ENCODE peak calls at places on chromosomes 13 and 19, in six cellular contexts. One of them, this sample, is unnamed.

GRCh38 chr13:109517516-109517915 is 268.9 kb downstream of the IRS2 start:
- DNase-seq in endothelial cell of umbilical vein: no peak
- DNase-seq in heart right ventricle: no peak
- DNase-seq in dorsolateral prefrontal cortex: no peak
- DNase-seq in uterus: no peak
- DNase-seq in IMR-90: no peak
- DNase-seq in this sample: no peak

GRCh38 chr13:40966298-40966697 is 52.8 kb downstream of the ELF1 start:
- DNase-seq in endothelial cell of umbilical vein: no peak
- DNase-seq in heart right ventricle: no peak
- DNase-seq in dorsolateral prefrontal cortex: no peak
- DNase-seq in uterus: no peak
- DNase-seq in IMR-90: no peak
- DNase-seq in this sample: no peak

GRCh38 chr13:44035400-44035799 is 155.7 kb downstream of the LACC1 start:
- DNase-seq in endothelial cell of umbilical vein: no peak
- DNase-seq in heart right ventricle: no peak
- DNase-seq in dorsolateral prefrontal cortex: no peak
- DNase-seq in uterus: no peak
- DNase-seq in IMR-90: no peak
- DNase-seq in this sample: no peak

GRCh38 chr19:17725422-17726078 is 6.3 kb downstream of the MAP1S start:
- DNase-seq in endothelial cell of umbilical vein: no peak
- DNase-seq in heart right ventricle: no peak
- DNase-seq in dorsolateral prefrontal cortex: no peak
- DNase-seq in uterus: no peak
- DNase-seq in IMR-90: no peak
- DNase-seq in this sample: no peak

GRCh38 chr13:110713981-110714797 is 689 bp downstream of the ING1 start:
- DNase-seq in endothelial cell of umbilical vein: peak
- DNase-seq in heart right ventricle: peak
- DNase-seq in dorsolateral prefrontal cortex: peak
- DNase-seq in uterus: peak
- DNase-seq in IMR-90: peak
- DNase-seq in this sample: peak

GRCh38 chr19:40556953-40557530 is 19.6 kb upstream of the SHKBP1 start:
- DNase-seq in endothelial cell of umbilical vein: no peak
- DNase-seq in heart right ventricle: no peak
- DNase-seq in dorsolateral prefrontal cortex: no peak
- DNase-seq in uterus: no peak
- DNase-seq in IMR-90: no peak
- DNase-seq in this sample: no peak

GRCh38 chr19:51808333-51808986 is 13.5 kb downstream of the FPR3 start:
- DNase-seq in endothelial cell of umbilical vein: peak
- DNase-seq in heart right ventricle: no peak
- DNase-seq in dorsolateral prefrontal cortex: no peak
- DNase-seq in uterus: no peak
- DNase-seq in IMR-90: no peak
- DNase-seq in this sample: no peak

GRCh38 chr19:42634409-42635232 is 39.9 kb upstream of the CEACAM8 start:
- DNase-seq in endothelial cell of umbilical vein: peak
- DNase-seq in heart right ventricle: no peak
- DNase-seq in dorsolateral prefrontal cortex: no peak
- DNase-seq in uterus: no peak
- DNase-seq in IMR-90: peak
- DNase-seq in this sample: no peak

GRCh38 chr13:20993661-20994440 is 67.5 kb downstream of the LATS2 start:
- DNase-seq in endothelial cell of umbilical vein: no peak
- DNase-seq in heart right ventricle: no peak
- DNase-seq in dorsolateral prefrontal cortex: no peak
- DNase-seq in uterus: no peak
- DNase-seq in IMR-90: peak
- DNase-seq in this sample: no peak

GRCh38 chr19:18007939-18008673 is at the start of gene ARRDC2:
- DNase-seq in endothelial cell of umbilical vein: peak
- DNase-seq in heart right ventricle: peak
- DNase-seq in dorsolateral prefrontal cortex: peak
- DNase-seq in uterus: peak
- DNase-seq in IMR-90: peak
- DNase-seq in this sample: peak

GRCh38 chr13:106535552-106536243 is at the start of gene EFNB2:
- DNase-seq in endothelial cell of umbilical vein: peak
- DNase-seq in heart right ventricle: peak
- DNase-seq in dorsolateral prefrontal cortex: peak
- DNase-seq in uterus: peak
- DNase-seq in IMR-90: peak
- DNase-seq in this sample: peak

GRCh38 chr13:35646061-35646774 is 169.7 kb upstream of the MAB21L1 start:
- DNase-seq in endothelial cell of umbilical vein: no peak
- DNase-seq in heart right ventricle: no peak
- DNase-seq in dorsolateral prefrontal cortex: no peak
- DNase-seq in uterus: no peak
- DNase-seq in IMR-90: no peak
- DNase-seq in this sample: no peak

GRCh38 chr19:17183271-17183757 is 31.8 kb upstream of the USE1 start:
- DNase-seq in endothelial cell of umbilical vein: no peak
- DNase-seq in heart right ventricle: no peak
- DNase-seq in dorsolateral prefrontal cortex: no peak
- DNase-seq in uterus: no peak
- DNase-seq in IMR-90: no peak
- DNase-seq in this sample: no peak

GRCh38 chr13:50026788-50027473 is 11.7 kb downstream of the KCNRG start:
- DNase-seq in endothelial cell of umbilical vein: no peak
- DNase-seq in heart right ventricle: no peak
- DNase-seq in dorsolateral prefrontal cortex: no peak
- DNase-seq in uterus: no peak
- DNase-seq in IMR-90: no peak
- DNase-seq in this sample: no peak

GRCh38 chr19:17522988-17523872 is 11.8 kb downstream of the PGLS start:
- DNase-seq in endothelial cell of umbilical vein: no peak
- DNase-seq in heart right ventricle: peak
- DNase-seq in dorsolateral prefrontal cortex: no peak
- DNase-seq in uterus: no peak
- DNase-seq in IMR-90: no peak
- DNase-seq in this sample: peak

GRCh38 chr19:45994456-45994988 is 745 bp upstream of the CCDC61 start:
- DNase-seq in endothelial cell of umbilical vein: no peak
- DNase-seq in heart right ventricle: no peak
- DNase-seq in dorsolateral prefrontal cortex: no peak
- DNase-seq in uterus: no peak
- DNase-seq in IMR-90: no peak
- DNase-seq in this sample: no peak

GRCh38 chr19:45995715-45996385 is 583 bp downstream of the CCDC61 start:
- DNase-seq in endothelial cell of umbilical vein: no peak
- DNase-seq in heart right ventricle: no peak
- DNase-seq in dorsolateral prefrontal cortex: no peak
- DNase-seq in uterus: no peak
- DNase-seq in IMR-90: peak
- DNase-seq in this sample: no peak

GRCh38 chr19:45996933-45997332 is 1.7 kb downstream of the CCDC61 start:
- DNase-seq in endothelial cell of umbilical vein: no peak
- DNase-seq in heart right ventricle: no peak
- DNase-seq in dorsolateral prefrontal cortex: no peak
- DNase-seq in uterus: no peak
- DNase-seq in IMR-90: no peak
- DNase-seq in this sample: no peak

GRCh38 chr19:45998834-45999233 is 3.6 kb downstream of the CCDC61 start:
- DNase-seq in endothelial cell of umbilical vein: no peak
- DNase-seq in heart right ventricle: no peak
- DNase-seq in dorsolateral prefrontal cortex: no peak
- DNase-seq in uterus: no peak
- DNase-seq in IMR-90: no peak
- DNase-seq in this sample: no peak

DNA sequence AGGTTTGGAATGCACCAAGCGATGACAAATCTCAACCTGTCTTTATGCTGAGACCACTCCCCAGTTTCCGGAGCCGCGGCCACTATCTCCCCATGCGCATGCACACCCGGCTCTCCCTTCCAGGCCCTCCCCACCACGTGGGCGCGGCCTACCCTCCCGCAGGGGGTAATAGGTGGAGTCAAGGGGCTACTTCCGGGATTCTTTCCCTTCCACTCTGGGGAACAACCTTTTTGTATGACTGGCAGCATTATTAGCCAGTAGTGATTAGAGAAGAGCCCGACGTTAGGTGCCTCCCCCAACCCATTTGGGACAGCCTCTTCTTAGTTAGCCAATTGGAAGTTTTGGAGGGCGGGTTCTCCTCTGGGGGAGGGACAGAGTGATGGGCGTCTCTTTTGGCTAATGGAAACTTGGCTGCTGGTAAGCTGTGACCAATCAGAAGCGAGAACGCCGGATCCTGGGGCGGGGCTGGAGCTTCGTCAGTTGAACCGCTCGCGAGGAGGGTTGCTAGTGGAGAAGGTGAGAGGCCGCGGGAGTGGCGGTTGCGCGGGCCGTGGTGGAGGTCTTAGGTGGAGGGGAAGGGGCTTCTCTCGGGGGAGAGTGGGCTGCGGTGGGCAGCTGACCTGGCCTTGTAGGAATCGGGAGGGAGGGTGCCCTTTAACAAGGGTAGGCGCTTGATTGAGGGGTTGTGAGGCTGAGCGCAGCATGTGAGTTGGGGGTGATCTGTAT is at the start of gene CCDC61:
- DNase-seq in endothelial cell of umbilical vein: peak
- DNase-seq in heart right ventricle: peak
- DNase-seq in dorsolateral prefrontal cortex: peak
- DNase-seq in uterus: peak
- DNase-seq in IMR-90: peak
- DNase-seq in this sample: peak
- H3K27ac ChIP-seq in endothelial cell of umbilical vein: peak
- H3K27ac ChIP-seq in heart right ventricle: peak
- H3K27ac ChIP-seq in dorsolateral prefrontal cortex: no peak
- H3K27ac ChIP-seq in uterus: peak
- H3K27ac ChIP-seq in IMR-90: peak
- H3K27ac ChIP-seq in this sample: peak

DNA sequence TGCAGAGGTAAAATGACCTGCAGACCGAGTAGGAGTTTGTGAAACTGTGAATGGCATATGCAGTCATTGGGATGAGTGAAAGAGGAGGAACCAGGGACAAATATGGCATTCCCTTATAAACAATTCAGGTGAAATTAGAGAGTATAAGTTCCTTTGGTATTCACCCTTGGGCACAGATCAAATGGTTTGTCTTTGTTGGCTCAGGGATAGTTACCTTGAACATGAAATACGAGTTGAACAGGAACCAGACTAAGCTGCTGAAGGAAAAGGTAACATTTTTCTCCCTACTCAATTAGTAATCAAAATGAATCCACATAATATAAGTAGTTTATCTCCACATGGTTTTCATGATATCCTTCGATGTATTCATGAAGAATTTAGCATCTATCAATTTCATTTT is 50.5 kb downstream of the SLITRK1 start:
- DNase-seq in endothelial cell of umbilical vein: no peak
- DNase-seq in heart right ventricle: no peak
- DNase-seq in dorsolateral prefrontal cortex: no peak
- DNase-seq in uterus: no peak
- DNase-seq in IMR-90: no peak
- DNase-seq in this sample: no peak
- H3K27ac ChIP-seq in endothelial cell of umbilical vein: no peak
- H3K27ac ChIP-seq in heart right ventricle: no peak
- H3K27ac ChIP-seq in dorsolateral prefrontal cortex: no peak
- H3K27ac ChIP-seq in uterus: no peak
- H3K27ac ChIP-seq in IMR-90: no peak
- H3K27ac ChIP-seq in this sample: no peak

GRCh38 chr13:48042889-48043288 is 5.4 kb downstream of the NUDT15 start:
- DNase-seq in endothelial cell of umbilical vein: no peak
- DNase-seq in heart right ventricle: no peak
- DNase-seq in dorsolateral prefrontal cortex: no peak
- DNase-seq in uterus: no peak
- DNase-seq in IMR-90: no peak
- DNase-seq in this sample: no peak

GRCh38 chr13:48043789-48044503 is 6.4 kb downstream of the NUDT15 start:
- DNase-seq in endothelial cell of umbilical vein: peak
- DNase-seq in heart right ventricle: no peak
- DNase-seq in dorsolateral prefrontal cortex: no peak
- DNase-seq in uterus: no peak
- DNase-seq in IMR-90: peak
- DNase-seq in this sample: no peak

GRCh38 chr13:48038763-48039162 is 1.2 kb downstream of the NUDT15 start:
- DNase-seq in endothelial cell of umbilical vein: no peak
- DNase-seq in heart right ventricle: no peak
- DNase-seq in dorsolateral prefrontal cortex: no peak
- DNase-seq in uterus: no peak
- DNase-seq in IMR-90: no peak
- DNase-seq in this sample: no peak

GRCh38 chr13:48037346-48038173 is at the start of gene NUDT15:
- DNase-seq in endothelial cell of umbilical vein: peak
- DNase-seq in heart right ventricle: peak
- DNase-seq in dorsolateral prefrontal cortex: peak
- DNase-seq in uterus: peak
- DNase-seq in IMR-90: peak
- DNase-seq in this sample: peak

DNA sequence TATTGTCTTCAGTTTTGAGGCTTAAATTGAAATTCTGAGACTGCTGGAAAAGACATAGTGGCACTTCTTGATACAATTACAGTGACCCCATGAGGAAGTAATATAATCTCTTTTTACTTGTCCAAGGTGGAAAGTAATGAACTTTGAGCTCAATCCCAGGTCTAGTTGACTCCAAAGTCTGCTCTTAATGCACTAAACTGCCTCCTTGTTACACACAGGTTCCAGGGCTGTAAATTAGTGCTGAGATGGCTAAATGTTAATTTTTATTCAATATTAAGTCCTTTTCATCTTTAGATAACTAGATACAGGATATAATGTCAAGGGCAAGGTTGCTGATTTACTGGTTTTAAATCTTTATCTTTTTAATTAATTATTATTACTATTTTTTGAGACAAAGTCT is 2.5 kb downstream of the NUDT15 start:
- DNase-seq in endothelial cell of umbilical vein: no peak
- DNase-seq in heart right ventricle: no peak
- DNase-seq in dorsolateral prefrontal cortex: no peak
- DNase-seq in uterus: no peak
- DNase-seq in IMR-90: no peak
- DNase-seq in this sample: no peak
- H3K27ac ChIP-seq in endothelial cell of umbilical vein: no peak
- H3K27ac ChIP-seq in heart right ventricle: no peak
- H3K27ac ChIP-seq in dorsolateral prefrontal cortex: no peak
- H3K27ac ChIP-seq in uterus: no peak
- H3K27ac ChIP-seq in IMR-90: no peak
- H3K27ac ChIP-seq in this sample: no peak

DNA sequence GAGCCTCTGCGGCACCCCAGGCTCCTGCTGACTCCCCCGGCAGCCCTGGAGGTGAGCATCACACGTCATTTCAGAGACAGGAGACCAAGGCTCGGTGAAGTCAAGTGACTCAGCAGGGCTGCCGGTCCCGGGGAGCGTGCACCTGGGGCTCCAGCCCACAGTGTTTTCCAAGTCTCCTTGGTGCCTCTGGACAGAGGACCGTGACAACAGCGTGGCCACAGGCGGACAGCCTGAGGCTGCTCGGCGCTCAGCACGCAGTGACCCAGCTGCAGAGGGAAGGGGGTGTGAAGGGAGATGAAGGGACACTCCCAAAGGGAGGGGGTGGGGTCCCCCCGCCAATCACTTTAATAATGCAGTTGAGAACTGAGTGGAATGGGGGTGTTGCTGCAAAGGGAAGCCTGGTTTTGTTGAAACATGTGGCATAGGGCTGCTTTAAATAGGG is 17.5 kb upstream of the ASPDH start:
- DNase-seq in endothelial cell of umbilical vein: no peak
- DNase-seq in heart right ventricle: no peak
- DNase-seq in dorsolateral prefrontal cortex: no peak
- DNase-seq in uterus: no peak
- DNase-seq in IMR-90: no peak
- DNase-seq in this sample: no peak
- H3K27ac ChIP-seq in endothelial cell of umbilical vein: no peak
- H3K27ac ChIP-seq in heart right ventricle: no peak
- H3K27ac ChIP-seq in dorsolateral prefrontal cortex: peak
- H3K27ac ChIP-seq in uterus: no peak
- H3K27ac ChIP-seq in IMR-90: no peak
- H3K27ac ChIP-seq in this sample: no peak